ENCODE peak calls at places on chromosomes 4 and X, in four cellular contexts. S is SK-N-SH, D is K562, P is GM12878. G is an unnamed sample.

GRCh38 chr4:75605928-75606327 is 24.4 kb downstream of the CDKL2 start:
- DNase-seq in P (no peak), S (no peak), D (no peak), G (peak; percentile 47)

GRCh38 chr4:139609647-139610046 is 53.6 kb upstream of the SETD7 start:
- DNase-seq in S (no peak), P (no peak), D (no peak), G (peak; percentile 83)

GRCh38 chrX:80749404-80749803 is 60.3 kb downstream of the BRWD3 start:
- DNase-seq in S (no peak), P (no peak), D (no peak), G (no peak)

GRCh38 chrX:150361777-150362351 is 1.3 kb upstream of the MAMLD1 start:
- DNase-seq in S (peak; percentile 40), D (no peak), P (no peak), G (peak; percentile 29)

GRCh38 chr4:3285558-3286334 is 7.1 kb upstream of the RGS12 start:
- DNase-seq in P (no peak), S (peak; percentile 18), D (no peak), G (peak; percentile 32)

GRCh38 chr4:155960522-155960921 is 6.9 kb upstream of the CTSO start:
- DNase-seq in P (no peak), D (no peak), S (no peak), G (peak; percentile 61)

GRCh38 chrX:65667503-65668355 is at the start of gene MSN:
- DNase-seq in S (peak; percentile 15), P (no peak), D (peak; percentile 84), G (peak; percentile 35)

GRCh38 chr4:153467154-153467896 is 1.2 kb downstream of the TMEM131L start:
- DNase-seq in P (peak; percentile 88), S (peak; percentile 54), D (peak; percentile 66), G (no peak)

GRCh38 chr4:124206779-124207605 is 505.5 kb downstream of the ANKRD50 start:
- DNase-seq in S (no peak), D (no peak), P (no peak), G (peak; percentile 46)
- TF ChIP-seq MXI1 in S (no peak), D (no peak), P (no peak), G (no peak)

GRCh38 chrX:129984196-129984962 is 1.9 kb downstream of the BCORL1 start:
- DNase-seq in S (peak; percentile 86), D (peak; percentile 75), P (no peak), G (no peak)
- TF ChIP-seq MXI1 in S (no peak), D (no peak), P (no peak), G (no peak)

GRCh38 chr4:16764622-16765021 is 133.8 kb downstream of the LDB2 start:
- DNase-seq in S (peak; percentile 12), D (peak; percentile 8), P (no peak), G (peak; percentile 29)
- TF ChIP-seq MXI1 in S (no peak), D (no peak), P (no peak), G (no peak)

GRCh38 chr4:15451866-15452765 is 17.6 kb upstream of the CC2D2A start:
- DNase-seq in D (no peak), P (no peak), S (no peak), G (peak; percentile 98)
- TF ChIP-seq MXI1 in D (no peak), P (no peak), S (no peak), G (no peak)

GRCh38 chr4:144174401-144175067 is 34.0 kb upstream of the GYPA start:
- DNase-seq in S (peak; percentile 22), D (peak; percentile 18), P (peak; percentile 16), G (peak; percentile 59)

GRCh38 chr4:144181386-144181785 is 40.9 kb upstream of the GYPA start:
- DNase-seq in D (no peak), S (no peak), P (no peak), G (no peak)

GRCh38 chr4:144176476-144176875 is 36.0 kb upstream of the GYPA start:
- DNase-seq in P (no peak), D (no peak), S (no peak), G (no peak)

GRCh38 chr4:144179152-144179739 is 38.7 kb upstream of the GYPA start:
- DNase-seq in P (no peak), S (no peak), D (no peak), G (no peak)

GRCh38 chr4:144178414-144178813 is 37.9 kb upstream of the GYPA start:
- DNase-seq in S (no peak), D (no peak), P (no peak), G (no peak)
- TF ChIP-seq MXI1 in S (no peak), D (no peak), P (no peak), G (no peak)

DNA sequence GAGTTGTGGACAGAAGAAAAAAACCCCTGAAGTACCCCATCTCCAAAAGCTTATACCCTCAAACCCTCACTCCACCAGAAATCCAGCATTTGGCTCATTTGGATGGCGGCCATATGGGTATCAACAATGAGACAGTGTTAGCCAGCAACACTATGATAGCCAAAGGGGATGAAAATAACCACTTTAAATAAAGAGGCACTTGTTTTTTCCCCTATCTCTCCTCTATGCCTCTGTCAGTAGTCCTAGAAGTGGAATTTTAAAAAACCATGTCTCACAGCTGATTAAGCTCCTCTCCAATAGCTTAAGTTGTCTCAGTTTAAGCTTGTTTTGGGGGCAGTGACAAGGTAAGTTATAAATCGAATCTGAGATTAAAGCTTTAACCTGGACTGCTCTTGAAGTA is 124.0 kb downstream of the MOSPD2 start:
- DNase-seq in S (no peak), P (no peak), D (no peak), G (no peak)
- TF ChIP-seq MXI1 in S (no peak), P (no peak), D (no peak), G (no peak)

GRCh38 chrX:2662586-2662985 is 28.5 kb upstream of the CD99 start:
- DNase-seq in P (no peak), D (no peak), S (no peak), G (no peak)

GRCh38 chrX:2665387-2666304 is 25.4 kb upstream of the CD99 start:
- DNase-seq in D (no peak), S (no peak), P (no peak), G (no peak)

GRCh38 chrX:2658585-2659292 is 32.4 kb upstream of the CD99 start:
- DNase-seq in D (no peak), P (no peak), S (no peak), G (no peak)

GRCh38 chrX:2666491-2666890 is 24.6 kb upstream of the CD99 start:
- DNase-seq in D (no peak), P (no peak), S (no peak), G (no peak)

GRCh38 chrX:2664497-2664896 is 26.6 kb upstream of the CD99 start:
- DNase-seq in S (no peak), D (no peak), P (no peak), G (peak; percentile 87)
- TF ChIP-seq MXI1 in S (no peak), D (no peak), P (no peak), G (no peak)

DNA sequence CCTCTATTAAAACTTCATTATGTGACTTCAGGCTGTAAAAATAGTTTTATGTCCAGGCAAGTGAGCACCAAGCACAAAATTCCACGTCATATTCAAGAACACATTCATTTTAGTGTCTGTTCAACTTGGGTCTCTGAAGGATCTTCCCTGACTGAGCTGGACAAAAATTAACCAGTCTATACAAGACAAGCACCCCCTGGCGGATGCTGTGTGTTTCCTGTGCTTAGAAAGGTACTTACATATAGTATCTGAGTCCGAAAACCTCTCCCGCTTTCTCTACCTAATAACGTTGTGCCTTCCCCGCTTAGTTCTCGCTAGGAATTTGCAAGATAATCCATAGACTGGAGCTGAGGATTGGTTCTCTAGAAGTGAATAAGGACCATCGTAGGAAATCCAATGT is 2214.5 kb upstream of the TENM3 start:
- DNase-seq in D (no peak), S (peak; percentile 1), P (peak; percentile 12), G (peak; percentile 55)
- TF ChIP-seq MXI1 in D (no peak), S (no peak), P (no peak), G (no peak)

G was measured in IMR-90.